ENCODE peak calls at places on chromosomes 12 and 14, in five cellular contexts. W is CD4-positive, alpha-beta T cell; R is mammary epithelial cell; B is body of pancreas; T is lung. Z is an unnamed sample. For H3K9me3, the result is how much of the 10 kb centered on the place peaks cover.

GRCh38 chr12:115398311-115398781 is 714.4 kb upstream of the TBX3 start:
- DNase-seq in T (no peak), R (no peak), W (no peak), B (no peak), Z (no peak)

GRCh38 chr12:7750350-7750749 is 3.2 kb upstream of the CLEC4C start:
- DNase-seq in B (no peak), W (no peak), T (no peak), R (no peak), Z (no peak)

GRCh38 chr14:97456958-97457357 is 659.8 kb downstream of the VRK1 start:
- DNase-seq in W (peak), T (no peak), R (no peak), B (no peak), Z (no peak)

GRCh38 chr14:95184413-95184790 is 27.1 kb upstream of the DICER1 start:
- DNase-seq in T (no peak), B (no peak), W (no peak), R (no peak), Z (no peak)

GRCh38 chr12:83573676-83574075 is 887.0 kb downstream of the TMTC2 start:
- DNase-seq in T (no peak), W (no peak), R (peak), B (peak), Z (no peak)

GRCh38 chr12:31228811-31229792 is 96.8 kb downstream of the SINHCAF start:
- DNase-seq in B (peak), W (no peak), R (no peak), T (no peak), Z (no peak)

GRCh38 chr12:94127239-94128131 is 20.9 kb upstream of the PLXNC1 start:
- DNase-seq in B (no peak), W (no peak), T (no peak), R (no peak), Z (no peak)

GRCh38 chr12:95877622-95878021 is 18.9 kb downstream of the SNRPF start:
- DNase-seq in R (peak), B (no peak), W (no peak), T (no peak), Z (no peak)

GRCh38 chr12:4997939-4998338 is 45.7 kb upstream of the KCNA5 start:
- DNase-seq in B (no peak), W (no peak), R (peak), T (no peak), Z (peak)

GRCh38 chr12:48782457-48783395 is 6.2 kb downstream of the ADCY6 start:
- DNase-seq in R (no peak), W (no peak), T (no peak), B (no peak), Z (no peak)

GRCh38 chr12:48815281-48816110 is 2.8 kb upstream of the CACNB3 start:
- DNase-seq in T (peak), W (no peak), R (peak), B (peak), Z (peak)

GRCh38 chr14:95125951-95126350 is 31.4 kb downstream of the DICER1 start:
- DNase-seq in R (no peak), B (no peak), T (no peak), W (no peak), Z (no peak)

GRCh38 chr12:104303538-104304151 is at the start of gene EID3:
- DNase-seq in B (peak), W (peak), T (peak), R (peak), Z (peak)

GRCh38 chr14:100241279-100241678 is 2.3 kb downstream of the YY1 start:
- DNase-seq in T (no peak), R (no peak), B (no peak), W (no peak), Z (no peak)

GRCh38 chr12:2250797-2251196 is 198.0 kb downstream of the CACNA1C start:
- DNase-seq in W (no peak), B (no peak), R (peak), T (no peak), Z (no peak)

GRCh38 chr12:59972941-59973340 is 377.1 kb downstream of the SLC16A7 start:
- DNase-seq in W (no peak), T (no peak), B (no peak), R (peak), Z (no peak)

GRCh38 chr12:22282283-22282682 is 52.2 kb downstream of the ST8SIA1 start:
- DNase-seq in T (no peak), W (no peak), R (peak), B (no peak), Z (no peak)

GRCh38 chr12:48813464-48814312 is 4.6 kb upstream of the CACNB3 start:
- DNase-seq in B (no peak), T (no peak), R (no peak), W (no peak), Z (no peak)

GRCh38 chr12:118064608-118065007 is 3.6 kb upstream of the WSB2 start:
- DNase-seq in T (no peak), W (no peak), R (no peak), B (no peak), Z (no peak)

GRCh38 chr14:105131241-105131640 is 37.3 kb downstream of the JAG2 start:
- DNase-seq in W (no peak), T (no peak), R (no peak), B (no peak), Z (no peak)

GRCh38 chr12:76706099-76706498 is 57.8 kb upstream of the ZDHHC17 start:
- DNase-seq in R (peak), B (no peak), W (no peak), T (no peak), Z (no peak)

GRCh38 chr12:119239040-119239439 is 60.3 kb downstream of the HSPB8 start:
- DNase-seq in B (no peak), R (no peak), W (no peak), T (no peak), Z (no peak)

GRCh38 chr12:45131506-45131905 is 80.6 kb upstream of the DBX2 start:
- DNase-seq in T (no peak), W (no peak), B (no peak), R (no peak), Z (no peak)

GRCh38 chr12:75990189-75990912 is 41.2 kb downstream of the PHLDA1 start:
- DNase-seq in R (no peak), B (no peak), T (no peak), W (no peak), Z (no peak)

GRCh38 chr14:76203086-76204001 is 51.6 kb downstream of the GPATCH2L start:
- DNase-seq in B (no peak), R (peak), W (no peak), T (no peak), Z (no peak)

GRCh38 chr14:54343276-54344121 is 53.3 kb upstream of the CDKN3 start:
- DNase-seq in R (no peak), B (no peak), W (no peak), T (no peak), Z (no peak)

GRCh38 chr14:25048170-25049126 is 1.5 kb downstream of the STXBP6 start:
- DNase-seq in T (no peak), W (no peak), R (peak), B (peak), Z (no peak)

GRCh38 chr14:70804556-70805162 is 4.7 kb downstream of the MAP3K9 start:
- DNase-seq in R (no peak), T (no peak), W (no peak), B (no peak), Z (no peak)

GRCh38 chr12:99131761-99132199 is 486.7 kb downstream of the APAF1 start:
- DNase-seq in T (no peak), R (no peak), W (no peak), B (peak), Z (no peak)

GRCh38 chr14:42378274-42378673 is 771.6 kb downstream of the LRFN5 start:
- DNase-seq in T (no peak), R (no peak), B (no peak), W (no peak), Z (no peak)

DNA sequence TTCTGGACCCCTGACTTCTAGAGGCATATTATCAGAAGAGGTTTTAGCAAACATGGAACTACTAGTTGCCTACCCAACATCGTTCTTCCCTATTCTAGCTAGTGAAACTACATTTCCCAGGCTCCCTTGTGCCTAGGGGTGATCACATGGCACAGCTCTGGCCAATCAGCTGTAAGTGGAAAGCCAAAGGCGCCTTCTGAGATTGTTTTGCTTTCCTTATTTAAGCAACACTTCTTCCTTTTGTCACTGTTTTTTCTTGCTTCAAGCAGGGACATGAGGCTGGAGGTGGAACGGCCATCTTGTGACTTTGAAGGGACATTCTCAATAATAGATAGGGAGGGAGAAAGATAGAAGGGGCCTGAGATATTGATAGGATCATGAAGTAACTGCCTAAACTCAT is 136.7 kb downstream of the ZNF664 start:
- DNase-seq in R (peak), W (no peak), T (no peak), B (no peak), Z (no peak)
- TF ChIP-seq CTCF in R (no peak), W (no peak), T (no peak), B (no peak), Z (no peak)

GRCh38 chr12:126474703-126475102 is 1409.5 kb downstream of the AACS start:
- DNase-seq in W (no peak), R (no peak), T (no peak), B (no peak), Z (no peak)
- H3K9me3 ChIP-seq in W (under half), R (under half), T (under half), B (under half), Z (under half)

DNA sequence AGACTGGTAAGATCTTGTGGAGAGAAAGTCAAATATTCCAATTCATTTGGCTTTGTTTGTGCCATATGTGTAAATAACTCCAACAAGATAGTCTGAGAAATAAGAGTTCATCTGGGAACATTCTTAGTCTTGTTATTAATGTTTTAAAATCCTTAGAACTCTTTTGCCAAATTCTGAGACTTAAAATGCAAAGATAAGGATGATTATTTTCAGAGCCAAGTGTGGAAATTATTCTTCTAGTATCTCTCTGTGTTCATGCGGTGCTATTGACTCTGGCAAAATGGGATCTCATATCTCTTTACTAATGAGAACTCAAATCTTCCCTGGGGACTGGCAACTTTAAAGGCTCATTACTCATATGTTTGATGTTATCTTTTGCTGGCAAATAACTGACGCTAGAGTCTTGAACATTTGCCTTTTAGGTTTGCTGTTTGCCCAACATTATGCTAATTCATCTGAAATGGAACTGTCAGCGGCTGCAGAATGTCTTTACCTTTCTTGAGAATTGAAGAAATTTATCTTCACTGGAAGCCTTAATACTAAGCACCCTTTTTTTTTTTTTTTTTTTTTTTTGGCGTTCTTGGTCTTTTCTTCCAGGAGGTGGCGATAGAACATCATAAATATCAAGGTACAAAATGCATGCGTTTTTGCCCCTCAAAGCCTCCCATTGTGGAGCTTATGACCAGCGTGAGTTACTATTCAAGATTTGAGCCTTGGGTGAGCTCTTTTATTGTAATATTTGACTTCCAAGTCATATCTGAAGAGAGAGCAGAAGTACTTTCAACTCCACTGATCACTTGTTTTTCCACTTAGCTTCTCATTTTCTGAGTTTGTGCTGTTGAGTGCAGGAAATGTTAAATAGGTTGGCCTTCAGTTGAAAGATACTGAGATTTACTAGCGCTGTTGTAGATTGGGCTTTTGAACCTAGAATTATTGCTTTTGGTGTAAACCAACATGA is 86.5 kb downstream of the CAND1 start:
- DNase-seq in B (peak), W (no peak), T (no peak), R (peak), Z (no peak)
- TF ChIP-seq CTCF in B (peak), W (peak), T (peak), R (peak), Z (peak)

GRCh38 chr12:34400423-34400881 is 378.2 kb downstream of the ALG10 start:
- DNase-seq in T (peak), R (no peak), W (no peak), B (no peak), Z (no peak)
- H3K9me3 ChIP-seq in T (half or more), R (under half), W (under half), B (under half), Z (under half)

GRCh38 chr12:57171668-57172067 is 24.2 kb upstream of the LRP1-AS start:
- DNase-seq in B (no peak), R (no peak), T (no peak), W (no peak), Z (no peak)
- TF ChIP-seq CTCF in B (no peak), R (no peak), T (no peak), W (no peak), Z (no peak)

GRCh38 chr12:38118632-38119031 is 197.9 kb upstream of the ALG10B start:
- DNase-seq in B (no peak), T (no peak), R (no peak), W (no peak), Z (no peak)
- H3K9me3 ChIP-seq in B (under half), T (under half), R (under half), W (under half), Z (under half)

GRCh38 chr14:93811611-93812010 is 23.3 kb upstream of the PRIMA1 start:
- DNase-seq in W (no peak), T (no peak), B (no peak), R (no peak), Z (no peak)

DNA sequence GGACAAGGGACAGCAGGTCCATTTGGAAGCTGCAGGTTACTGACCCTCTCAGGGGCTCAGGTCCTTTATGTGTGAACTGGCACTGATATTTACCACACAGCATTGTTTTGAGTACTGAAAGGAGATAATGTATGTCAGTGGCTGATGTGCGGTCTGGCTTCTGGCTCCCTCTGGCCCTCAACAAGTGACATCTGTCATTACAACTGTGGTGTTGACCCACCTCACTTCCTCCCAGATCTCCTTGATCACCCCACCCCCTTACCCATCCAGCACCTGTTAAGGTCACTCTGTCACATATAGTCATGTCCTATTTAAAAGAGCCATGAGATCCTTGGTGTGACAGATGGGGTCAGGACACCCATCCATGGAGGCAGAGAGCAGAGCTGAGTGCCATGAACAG is 22.7 kb upstream of the PRIMA1 start:
- DNase-seq in R (no peak), W (no peak), B (no peak), T (no peak), Z (no peak)
- TF ChIP-seq CTCF in R (no peak), W (no peak), B (no peak), T (no peak), Z (no peak)

GRCh38 chr12:34289431-34290190 is 267.3 kb downstream of the ALG10 start:
- DNase-seq in B (no peak), T (no peak), W (no peak), R (no peak), Z (no peak)

GRCh38 chr12:34287437-34287836 is 265.1 kb downstream of the ALG10 start:
- DNase-seq in W (no peak), B (no peak), T (no peak), R (no peak), Z (no peak)

GRCh38 chr12:34288963-34289345 is 266.7 kb downstream of the ALG10 start:
- DNase-seq in R (no peak), W (no peak), B (no peak), T (no peak), Z (no peak)

GRCh38 chr12:34286934-34287333 is 264.6 kb downstream of the ALG10 start:
- DNase-seq in W (no peak), R (no peak), B (no peak), T (no peak), Z (no peak)

DNA sequence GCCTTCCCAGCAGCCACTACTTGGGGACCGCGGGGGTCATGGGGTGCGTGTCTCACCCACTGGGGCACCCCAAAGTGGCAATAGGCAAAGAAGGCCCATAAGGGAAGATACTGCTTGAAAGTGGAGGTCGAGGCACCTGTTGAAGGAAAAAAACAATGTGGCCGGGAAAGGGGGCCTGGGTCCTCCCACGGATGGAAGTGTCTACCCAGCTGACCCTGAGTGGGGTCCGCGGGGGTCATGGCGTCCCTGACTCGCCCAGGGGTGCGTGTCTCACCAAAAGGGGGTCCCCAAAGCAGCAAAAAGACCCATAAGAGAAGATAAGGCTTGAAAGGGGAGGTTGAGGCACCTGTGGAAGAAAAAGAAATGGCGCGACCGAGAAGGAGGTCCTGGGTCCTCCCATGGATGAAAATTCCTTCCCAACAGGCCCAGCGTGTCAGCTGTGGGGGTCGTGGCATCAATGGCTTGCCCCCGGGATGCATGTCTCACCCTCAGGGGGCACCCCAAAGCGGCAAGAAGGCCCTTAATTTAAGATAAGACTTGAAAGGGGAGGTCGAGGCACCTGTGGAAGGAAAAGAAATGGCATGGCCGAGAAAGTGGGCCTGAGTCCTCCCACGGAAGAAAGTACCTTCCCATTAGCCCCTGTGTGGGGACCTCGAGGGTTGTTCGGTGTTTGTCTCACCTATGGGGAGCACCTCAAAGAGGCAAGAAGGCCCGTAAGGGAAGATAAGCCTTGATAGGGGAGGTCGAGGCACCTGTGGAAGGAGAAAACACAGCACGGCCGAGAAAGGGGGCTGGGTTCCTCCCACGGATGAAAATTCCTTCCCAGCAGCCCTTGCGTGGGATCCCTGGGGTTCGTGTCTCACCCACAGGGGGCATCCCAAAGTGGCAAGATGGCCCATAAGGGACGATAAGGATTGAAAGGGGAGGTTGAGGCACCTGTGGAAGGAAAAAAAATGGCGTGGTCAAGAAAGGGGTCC is 266.0 kb downstream of the ALG10 start:
- DNase-seq in R (no peak), B (no peak), T (no peak), W (no peak), Z (no peak)
- H3K9me3 ChIP-seq in R (under half), B (under half), T (under half), W (under half), Z (under half)

DNA sequence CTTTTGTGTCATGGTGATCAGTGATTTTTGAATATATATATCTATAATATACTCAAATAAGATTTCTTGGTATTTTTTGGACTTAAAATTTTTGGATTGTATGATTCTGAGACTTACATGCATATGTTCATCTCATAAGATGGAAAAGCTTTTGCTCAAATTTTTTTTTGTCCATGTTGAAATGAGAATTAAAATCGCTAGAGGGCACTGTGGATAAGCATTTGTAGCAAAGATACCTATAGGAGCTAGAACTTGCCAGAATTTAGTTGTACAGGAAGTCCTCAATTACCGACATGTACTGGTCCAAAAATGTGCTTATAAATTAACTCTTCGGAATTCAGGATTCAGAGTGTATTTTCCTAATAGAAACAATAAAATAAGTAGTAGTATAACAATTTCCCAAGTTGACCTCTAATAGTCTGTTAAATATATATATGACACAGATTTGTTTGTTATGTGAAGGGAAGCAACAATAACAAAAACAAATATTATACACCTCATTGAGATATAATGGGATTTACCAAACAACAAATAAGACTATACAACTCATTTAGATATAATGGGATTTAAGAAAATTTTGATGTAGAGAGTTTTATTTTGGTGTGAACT is 179.6 kb downstream of the TMEM117 start:
- DNase-seq in W (no peak), R (peak), B (no peak), T (no peak), Z (no peak)
- TF ChIP-seq CTCF in W (peak), R (peak), B (peak), T (peak), Z (peak)